ENCODE peak calls at places on chromosomes 7 and 10, in four cellular contexts. One of them, this sample, is unnamed.

GRCh38 chr10:29426420-29426819 is 137.6 kb downstream of the LYZL1 start:
- DNase-seq in astrocyte: no peak
- DNase-seq in trophoblast cell: no peak
- DNase-seq in naive thymus-derived CD4-positive, alpha-beta T cell: no peak
- DNase-seq in this sample: no peak

GRCh38 chr7:30687604-30688003 is 5.3 kb upstream of the CRHR2 start:
- DNase-seq in trophoblast cell: no peak
- DNase-seq in astrocyte: no peak
- DNase-seq in naive thymus-derived CD4-positive, alpha-beta T cell: no peak
- DNase-seq in this sample: no peak

GRCh38 chr7:17336168-17336567 is 37.7 kb downstream of the AHR start:
- DNase-seq in trophoblast cell: no peak
- DNase-seq in naive thymus-derived CD4-positive, alpha-beta T cell: no peak
- DNase-seq in astrocyte: no peak
- DNase-seq in this sample: no peak

GRCh38 chr10:7157091-7157490 is 253.7 kb downstream of the SFMBT2 start:
- DNase-seq in naive thymus-derived CD4-positive, alpha-beta T cell: no peak
- DNase-seq in trophoblast cell: no peak
- DNase-seq in astrocyte: no peak
- DNase-seq in this sample: no peak

GRCh38 chr7:115678049-115678982 is 352.2 kb downstream of the TFEC start:
- DNase-seq in naive thymus-derived CD4-positive, alpha-beta T cell: no peak
- DNase-seq in trophoblast cell: no peak
- DNase-seq in astrocyte: peak; percentile 11
- DNase-seq in this sample: no peak

GRCh38 chr7:157386979-157387800 is 50.4 kb downstream of the DNAJB6 start:
- DNase-seq in trophoblast cell: peak; percentile 96
- DNase-seq in naive thymus-derived CD4-positive, alpha-beta T cell: peak; percentile 89
- DNase-seq in astrocyte: peak; percentile 62
- DNase-seq in this sample: peak; percentile 83

GRCh38 chr10:122213766-122214165 is 57.3 kb upstream of the BTBD16 start:
- DNase-seq in naive thymus-derived CD4-positive, alpha-beta T cell: no peak
- DNase-seq in astrocyte: no peak
- DNase-seq in trophoblast cell: no peak
- DNase-seq in this sample: no peak

GRCh38 chr7:129225931-129226572 is 1.2 kb downstream of the AHCYL2 start:
- DNase-seq in astrocyte: no peak
- DNase-seq in trophoblast cell: no peak
- DNase-seq in naive thymus-derived CD4-positive, alpha-beta T cell: no peak
- DNase-seq in this sample: no peak

GRCh38 chr7:13920053-13920697 is 69.3 kb downstream of the ETV1 start:
- DNase-seq in naive thymus-derived CD4-positive, alpha-beta T cell: no peak
- DNase-seq in astrocyte: peak; percentile 100
- DNase-seq in trophoblast cell: peak; percentile 37
- DNase-seq in this sample: no peak

GRCh38 chr10:69883256-69883655 is 81.5 kb downstream of the COL13A1 start:
- DNase-seq in trophoblast cell: no peak
- DNase-seq in astrocyte: no peak
- DNase-seq in naive thymus-derived CD4-positive, alpha-beta T cell: no peak
- DNase-seq in this sample: no peak

GRCh38 chr7:50491209-50491608 is 41.1 kb upstream of the FIGNL1 start:
- DNase-seq in naive thymus-derived CD4-positive, alpha-beta T cell: no peak
- DNase-seq in astrocyte: no peak
- DNase-seq in trophoblast cell: no peak
- DNase-seq in this sample: no peak

GRCh38 chr10:75101416-75102251 is 9.8 kb upstream of the SAMD8 start:
- DNase-seq in trophoblast cell: no peak
- DNase-seq in astrocyte: no peak
- DNase-seq in naive thymus-derived CD4-positive, alpha-beta T cell: no peak
- DNase-seq in this sample: no peak

GRCh38 chr7:47049234-47049774 is 532.6 kb downstream of the TNS3 start:
- DNase-seq in astrocyte: no peak
- DNase-seq in trophoblast cell: no peak
- DNase-seq in naive thymus-derived CD4-positive, alpha-beta T cell: no peak
- DNase-seq in this sample: no peak

GRCh38 chr7:93004906-93005305 is 112.9 kb downstream of the SAMD9 start:
- DNase-seq in astrocyte: no peak
- DNase-seq in naive thymus-derived CD4-positive, alpha-beta T cell: no peak
- DNase-seq in trophoblast cell: no peak
- DNase-seq in this sample: no peak

GRCh38 chr10:93718937-93719725 is 16.7 kb upstream of the FRA10AC1 start:
- DNase-seq in trophoblast cell: no peak
- DNase-seq in astrocyte: no peak
- DNase-seq in naive thymus-derived CD4-positive, alpha-beta T cell: no peak
- DNase-seq in this sample: no peak

GRCh38 chr10:22253578-22253882 is 35.7 kb upstream of the EBLN1 start:
- DNase-seq in astrocyte: no peak
- DNase-seq in trophoblast cell: peak; percentile 3
- DNase-seq in naive thymus-derived CD4-positive, alpha-beta T cell: peak; percentile 40
- DNase-seq in this sample: peak; percentile 30

GRCh38 chr10:102401322-102401614 is 5.8 kb downstream of the NFKB2 start:
- DNase-seq in trophoblast cell: peak; percentile 33
- DNase-seq in naive thymus-derived CD4-positive, alpha-beta T cell: no peak
- DNase-seq in astrocyte: no peak
- DNase-seq in this sample: no peak

GRCh38 chr7:27925573-27926201 is 185.7 kb downstream of the TAX1BP1 start:
- DNase-seq in trophoblast cell: no peak
- DNase-seq in astrocyte: no peak
- DNase-seq in naive thymus-derived CD4-positive, alpha-beta T cell: no peak
- DNase-seq in this sample: no peak

GRCh38 chr10:122980209-122981065 is at the start of gene PSTK:
- DNase-seq in trophoblast cell: peak; percentile 92
- DNase-seq in naive thymus-derived CD4-positive, alpha-beta T cell: peak; percentile 89
- DNase-seq in astrocyte: peak; percentile 86
- DNase-seq in this sample: peak; percentile 89

GRCh38 chr10:96693431-96693830 is 26.9 kb downstream of the PIK3AP1 start:
- DNase-seq in trophoblast cell: no peak
- DNase-seq in naive thymus-derived CD4-positive, alpha-beta T cell: no peak
- DNase-seq in astrocyte: no peak
- DNase-seq in this sample: no peak

GRCh38 chr7:41134242-41134872 is 568.5 kb downstream of the INHBA start:
- DNase-seq in trophoblast cell: peak; percentile 58
- DNase-seq in naive thymus-derived CD4-positive, alpha-beta T cell: no peak
- DNase-seq in astrocyte: peak; percentile 51
- DNase-seq in this sample: no peak

GRCh38 chr10:108327706-108328105 is 1163.2 kb upstream of the SORCS1 start:
- DNase-seq in trophoblast cell: no peak
- DNase-seq in naive thymus-derived CD4-positive, alpha-beta T cell: no peak
- DNase-seq in astrocyte: peak; percentile 9
- DNase-seq in this sample: no peak

GRCh38 chr7:106010331-106010730 is 47.3 kb downstream of the CDHR3 start:
- DNase-seq in trophoblast cell: peak; percentile 57
- DNase-seq in astrocyte: peak; percentile 22
- DNase-seq in naive thymus-derived CD4-positive, alpha-beta T cell: no peak
- DNase-seq in this sample: no peak

GRCh38 chr10:30392564-30392990 is 41.4 kb upstream of the MAP3K8 start:
- DNase-seq in astrocyte: peak; percentile 18
- DNase-seq in trophoblast cell: peak; percentile 81
- DNase-seq in naive thymus-derived CD4-positive, alpha-beta T cell: peak; percentile 73
- DNase-seq in this sample: peak; percentile 56

GRCh38 chr10:25689346-25690095 is 244.5 kb upstream of the MYO3A start:
- DNase-seq in naive thymus-derived CD4-positive, alpha-beta T cell: no peak
- DNase-seq in astrocyte: no peak
- DNase-seq in trophoblast cell: peak; percentile 96
- DNase-seq in this sample: no peak

GRCh38 chr10:70747192-70747965 is 37.8 kb downstream of the TBATA start:
- DNase-seq in astrocyte: no peak
- DNase-seq in trophoblast cell: no peak
- DNase-seq in naive thymus-derived CD4-positive, alpha-beta T cell: no peak
- DNase-seq in this sample: no peak

GRCh38 chr7:104873346-104873849 is 140.6 kb upstream of the KMT2E start:
- DNase-seq in naive thymus-derived CD4-positive, alpha-beta T cell: no peak
- DNase-seq in trophoblast cell: no peak
- DNase-seq in astrocyte: no peak
- DNase-seq in this sample: no peak

GRCh38 chr7:17638727-17639126 is 301.6 kb downstream of the SNX13 start:
- DNase-seq in naive thymus-derived CD4-positive, alpha-beta T cell: no peak
- DNase-seq in astrocyte: peak; percentile 56
- DNase-seq in trophoblast cell: no peak
- DNase-seq in this sample: no peak

GRCh38 chr10:80462277-80462985 is 8.3 kb downstream of the TSPAN14 start:
- DNase-seq in naive thymus-derived CD4-positive, alpha-beta T cell: no peak
- DNase-seq in trophoblast cell: no peak
- DNase-seq in astrocyte: no peak
- DNase-seq in this sample: no peak

GRCh38 chr7:121575194-121575766 is 179.2 kb upstream of the FAM3C start:
- DNase-seq in trophoblast cell: no peak
- DNase-seq in astrocyte: no peak
- DNase-seq in naive thymus-derived CD4-positive, alpha-beta T cell: no peak
- DNase-seq in this sample: no peak

GRCh38 chr7:76332073-76332472 is 26.7 kb downstream of the YWHAG start:
- DNase-seq in astrocyte: no peak
- DNase-seq in trophoblast cell: no peak
- DNase-seq in naive thymus-derived CD4-positive, alpha-beta T cell: no peak
- DNase-seq in this sample: no peak

GRCh38 chr10:47043928-47044544 is 132.8 kb downstream of the PTPN20 start:
- DNase-seq in trophoblast cell: no peak
- DNase-seq in astrocyte: no peak
- DNase-seq in naive thymus-derived CD4-positive, alpha-beta T cell: no peak
- DNase-seq in this sample: no peak

GRCh38 chr7:45923290-45923689 is 2.2 kb upstream of the IGFBP3 start:
- DNase-seq in naive thymus-derived CD4-positive, alpha-beta T cell: peak; percentile 36
- DNase-seq in astrocyte: peak; percentile 46
- DNase-seq in trophoblast cell: peak; percentile 89
- DNase-seq in this sample: peak; percentile 31

GRCh38 chr10:1373287-1373686 is 317.1 kb downstream of the WDR37 start:
- DNase-seq in astrocyte: no peak
- DNase-seq in trophoblast cell: no peak
- DNase-seq in naive thymus-derived CD4-positive, alpha-beta T cell: no peak
- DNase-seq in this sample: no peak

GRCh38 chr10:67784584-67784983 is 53.4 kb downstream of the DNAJC12 start:
- DNase-seq in trophoblast cell: no peak
- DNase-seq in naive thymus-derived CD4-positive, alpha-beta T cell: no peak
- DNase-seq in astrocyte: no peak
- DNase-seq in this sample: no peak

GRCh38 chr10:7351905-7352304 is 58.9 kb downstream of the SFMBT2 start:
- DNase-seq in astrocyte: no peak
- DNase-seq in trophoblast cell: peak; percentile 66
- DNase-seq in naive thymus-derived CD4-positive, alpha-beta T cell: no peak
- DNase-seq in this sample: no peak

GRCh38 chr7:4241791-4242190 is 440.3 kb upstream of the FOXK1 start:
- DNase-seq in naive thymus-derived CD4-positive, alpha-beta T cell: no peak
- DNase-seq in trophoblast cell: no peak
- DNase-seq in astrocyte: no peak
- DNase-seq in this sample: no peak

GRCh38 chr10:30784896-30785605 is 155.5 kb upstream of the LYZL2 start:
- DNase-seq in trophoblast cell: peak; percentile 29
- DNase-seq in naive thymus-derived CD4-positive, alpha-beta T cell: peak; percentile 43
- DNase-seq in astrocyte: peak; percentile 75
- DNase-seq in this sample: no peak